ENCODE peak calls at places on chromosomes 2 and 18, in four cellular contexts. V, G, L and M are unnamed samples.
A peak's percentile ranks its signal among the peaks of the same experiment; 100 is the strongest.

GRCh38 chr18:70523798-70524182 is 234.9 kb downstream of the SOCS6 start:
- DNase-seq in V (no peak), G (no peak), L (no peak), M (no peak)

GRCh38 chr2:97982621-97983020 is 13.1 kb downstream of the TMEM131 start:
- DNase-seq in V (no peak), G (no peak), L (no peak), M (no peak)

GRCh38 chr2:39379643-39380524 is 57.2 kb downstream of the MAP4K3 start:
- DNase-seq in G (peak; percentile 15), L (no peak), V (peak; percentile 68), M (peak; percentile 78)

GRCh38 chr2:105577762-105578161 is 166.9 kb upstream of the NCK2 start:
- DNase-seq in V (no peak), L (no peak), G (no peak), M (no peak)

GRCh38 chr2:223530811-223531210 is 71.3 kb downstream of the SCG2 start:
- DNase-seq in G (no peak), V (no peak), L (no peak), M (no peak)

GRCh38 chr2:134926231-134926931 is 7.8 kb downstream of the CCNT2 start:
- DNase-seq in G (no peak), L (no peak), V (peak; percentile 20), M (peak; percentile 27)

GRCh38 chr2:182715121-182715895 is 749 bp upstream of the DNAJC10 start:
- DNase-seq in G (no peak), V (peak; percentile 42), L (no peak), M (peak; percentile 70)

GRCh38 chr18:13268035-13268700 is 49.6 kb downstream of the LDLRAD4 start:
- DNase-seq in L (no peak), V (peak; percentile 24), G (no peak), M (peak; percentile 45)

GRCh38 chr2:187529977-187530721 is 24.1 kb downstream of the TFPI start:
- DNase-seq in V (no peak), G (no peak), L (no peak), M (no peak)

GRCh38 chr2:84649487-84650142 is 133.3 kb downstream of the DNAH6 start:
- DNase-seq in G (no peak), L (no peak), V (no peak), M (no peak)

GRCh38 chr18:61669320-61669719 is 223.5 kb downstream of the RNF152 start:
- DNase-seq in L (no peak), G (no peak), V (peak; percentile 89), M (peak; percentile 25)

GRCh38 chr2:177832611-177833133 is 239.9 kb downstream of the PDE11A start:
- DNase-seq in G (no peak), L (no peak), V (no peak), M (no peak)

GRCh38 chr2:73823916-73824523 is 4.7 kb upstream of the STAMBP start:
- DNase-seq in L (no peak), G (no peak), V (peak; percentile 91), M (peak; percentile 95)

GRCh38 chr18:45171575-45172225 is 443.6 kb upstream of the SLC14A2 start:
- DNase-seq in L (no peak), V (no peak), G (no peak), M (peak; percentile 90)

GRCh38 chr2:133651861-133652260 is 83.6 kb upstream of the NCKAP5 start:
- DNase-seq in G (no peak), L (no peak), V (no peak), M (peak; percentile 30)

GRCh38 chr2:45435316-45435715 is 175.8 kb downstream of the SRBD1 start:
- DNase-seq in L (no peak), G (no peak), V (peak; percentile 82), M (peak; percentile 18)

GRCh38 chr2:234492687-234493086 is 4.2 kb downstream of the ARL4C start:
- DNase-seq in V (no peak), G (no peak), L (no peak), M (no peak)

GRCh38 chr2:204705243-204705971 is 160.1 kb downstream of the PARD3B start:
- DNase-seq in V (peak; percentile 64), G (no peak), L (no peak), M (no peak)

GRCh38 chr18:43720036-43720435 is 442.7 kb upstream of the SYT4 start:
- DNase-seq in G (no peak), L (no peak), V (no peak), M (no peak)

DNA sequence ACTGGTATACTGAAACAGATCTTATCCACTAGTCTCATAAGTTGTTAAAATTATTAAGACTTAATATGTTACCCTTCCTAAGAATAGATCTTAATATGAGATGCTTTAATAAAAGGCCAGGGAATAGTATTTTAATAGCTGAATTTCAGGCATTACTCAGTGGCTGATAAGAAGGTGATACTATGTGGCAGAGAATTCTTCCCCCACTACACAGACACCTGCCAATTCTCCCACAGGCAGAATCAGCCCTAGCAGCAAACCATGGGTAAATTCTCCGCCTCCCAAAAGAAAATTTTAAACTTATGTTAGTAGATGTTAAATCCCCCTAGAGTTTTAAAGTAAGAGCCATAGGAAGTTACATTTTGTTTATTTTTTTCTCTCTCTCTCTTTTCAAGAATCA is 888.8 kb downstream of the LRP1B start:
- DNase-seq in G (no peak), V (no peak), L (no peak), M (no peak)
- TF ChIP-seq CTCF in G (no peak), V (no peak), L (no peak), M (no peak)

DNA sequence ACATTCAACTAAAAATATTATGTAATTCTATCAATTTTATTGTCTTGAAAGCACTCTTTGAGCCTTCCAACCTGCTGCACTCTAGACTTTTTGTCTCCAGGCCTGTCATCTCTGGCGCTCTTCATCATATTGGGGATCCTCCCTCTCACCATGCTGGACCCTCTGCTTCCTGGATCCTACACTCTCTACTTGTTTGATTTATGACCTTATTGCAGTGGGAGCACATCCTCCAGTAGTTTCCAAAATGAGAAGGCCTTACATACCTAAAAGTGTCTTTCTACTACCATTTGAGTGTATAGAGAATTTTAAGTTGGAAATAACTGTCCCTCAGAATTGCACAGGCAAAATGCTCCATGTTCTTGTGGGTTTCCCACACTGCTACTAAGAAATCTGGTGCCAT is 25.2 kb downstream of the PNO1 start:
- DNase-seq in G (no peak), L (no peak), V (no peak), M (no peak)
- H3K4me3 ChIP-seq in G (no peak overlapping the region), L (no peak overlapping the region), V (no peak overlapping the region), M (no peak overlapping the region)

GRCh38 chr2:96233880-96234316 is 25.3 kb upstream of the STARD7 start:
- DNase-seq in L (no peak), V (no peak), G (peak; percentile 64), M (no peak)
- TF ChIP-seq CTCF in L (no peak), V (no peak), G (peak; percentile 53), M (no peak)

GRCh38 chr18:10822457-10822856 is 296.6 kb downstream of the NAPG start:
- DNase-seq in V (no peak), G (no peak), L (no peak), M (no peak)
- H3K4me3 ChIP-seq in V (no peak overlapping the region), G (no peak overlapping the region), L (no peak overlapping the region), M (no peak overlapping the region)

GRCh38 chr2:101485856-101486255 is 10.9 kb upstream of the RFX8 start:
- DNase-seq in L (no peak), V (no peak), G (no peak), M (no peak)

GRCh38 chr2:101486994-101487393 is 12.1 kb upstream of the RFX8 start:
- DNase-seq in G (no peak), L (no peak), V (no peak), M (no peak)

GRCh38 chr2:101480764-101481163 is 5.9 kb upstream of the RFX8 start:
- DNase-seq in V (no peak), G (no peak), L (no peak), M (no peak)

GRCh38 chr2:101486258-101486701 is 11.4 kb upstream of the RFX8 start:
- DNase-seq in G (no peak), V (no peak), L (no peak), M (no peak)
- TF ChIP-seq CTCF in G (no peak), V (no peak), L (no peak), M (no peak)

GRCh38 chr2:152025678-152026287 is 73.1 kb downstream of the CACNB4 start:
- DNase-seq in V (peak; percentile 63), L (peak; percentile 10), G (peak; percentile 79), M (peak; percentile 74)
- H3K4me3 ChIP-seq in V (peak overlapping the region; percentile 27), L (no peak overlapping the region), G (peak overlapping the region; percentile 44), M (peak overlapping the region; percentile 39)

GRCh38 chr2:127387655-127388422 is at the start of gene MAP3K2:
- DNase-seq in V (peak; percentile 90), G (peak; percentile 95), L (peak; percentile 56), M (peak; percentile 84)
- TF ChIP-seq CTCF in V (peak; percentile 8), G (no peak), L (peak; percentile 11), M (no peak)